ENCODE peak calls at places on chromosomes 11 and 22, in five cellular contexts. O is PC-9, A is Calu3, B is progenitor cell of endocrine pancreas, G is A549. S is an unnamed sample.
A peak's percentile ranks its signal among the peaks of the same experiment; 100 is the strongest.

GRCh38 chr22:45335854-45336492 is 26.2 kb downstream of the FAM118A start:
- DNase-seq in O (no peak), A (no peak), B (no peak), G (no peak), S (no peak)

GRCh38 chr11:17979770-17980371 is 33.0 kb downstream of the SERGEF start:
- DNase-seq in O (peak; percentile 35), A (peak; percentile 43), B (peak; percentile 22), G (peak; percentile 19), S (peak; percentile 48)

GRCh38 chr22:31400023-31400397 is 606 bp downstream of the DRG1 start:
- DNase-seq in O (no peak), A (no peak), B (no peak), G (no peak), S (peak; percentile 8)

GRCh38 chr11:44372989-44373388 is 63.0 kb upstream of the ALX4 start:
- DNase-seq in O (no peak), A (no peak), B (no peak), G (no peak), S (no peak)

GRCh38 chr11:45982656-45983470 is 60.4 kb downstream of the LARGE2 start:
- DNase-seq in O (no peak), A (no peak), B (no peak), G (peak; percentile 11), S (peak; percentile 42)

GRCh38 chr11:94858012-94858705 is 90.0 kb downstream of the AMOTL1 start:
- DNase-seq in O (no peak), A (no peak), B (no peak), G (no peak), S (no peak)

GRCh38 chr22:27468712-27469111 is 332.8 kb downstream of the MN1 start:
- DNase-seq in O (no peak), A (no peak), B (no peak), G (no peak), S (no peak)

GRCh38 chr11:107587306-107587979 is 3.5 kb upstream of the ELMOD1 start:
- DNase-seq in O (no peak), A (no peak), B (no peak), G (no peak), S (no peak)

GRCh38 chr22:20552450-20552894 is 45.1 kb downstream of the MED15 start:
- DNase-seq in O (no peak), A (no peak), B (no peak), G (no peak), S (no peak)

GRCh38 chr11:115222218-115222862 is 281.9 kb downstream of the CADM1 start:
- DNase-seq in O (no peak), A (no peak), B (no peak), G (peak; percentile 86), S (no peak)

GRCh38 chr22:50114221-50114981 is 24.6 kb downstream of the MOV10L1 start:
- DNase-seq in O (no peak), A (no peak), B (no peak), G (no peak), S (no peak)

GRCh38 chr11:124725719-124726105 is 14.0 kb upstream of the NRGN start:
- DNase-seq in O (no peak), A (no peak), B (no peak), G (no peak), S (no peak)

GRCh38 chr11:3341298-3341697 is 37.6 kb downstream of the ZNF195 start:
- DNase-seq in O (no peak), A (peak; percentile 26), B (no peak), G (no peak), S (peak; percentile 68)

GRCh38 chr11:36713715-36714114 is 115.7 kb upstream of the RAG2 start:
- DNase-seq in O (no peak), A (no peak), B (no peak), G (no peak), S (no peak)

DNA sequence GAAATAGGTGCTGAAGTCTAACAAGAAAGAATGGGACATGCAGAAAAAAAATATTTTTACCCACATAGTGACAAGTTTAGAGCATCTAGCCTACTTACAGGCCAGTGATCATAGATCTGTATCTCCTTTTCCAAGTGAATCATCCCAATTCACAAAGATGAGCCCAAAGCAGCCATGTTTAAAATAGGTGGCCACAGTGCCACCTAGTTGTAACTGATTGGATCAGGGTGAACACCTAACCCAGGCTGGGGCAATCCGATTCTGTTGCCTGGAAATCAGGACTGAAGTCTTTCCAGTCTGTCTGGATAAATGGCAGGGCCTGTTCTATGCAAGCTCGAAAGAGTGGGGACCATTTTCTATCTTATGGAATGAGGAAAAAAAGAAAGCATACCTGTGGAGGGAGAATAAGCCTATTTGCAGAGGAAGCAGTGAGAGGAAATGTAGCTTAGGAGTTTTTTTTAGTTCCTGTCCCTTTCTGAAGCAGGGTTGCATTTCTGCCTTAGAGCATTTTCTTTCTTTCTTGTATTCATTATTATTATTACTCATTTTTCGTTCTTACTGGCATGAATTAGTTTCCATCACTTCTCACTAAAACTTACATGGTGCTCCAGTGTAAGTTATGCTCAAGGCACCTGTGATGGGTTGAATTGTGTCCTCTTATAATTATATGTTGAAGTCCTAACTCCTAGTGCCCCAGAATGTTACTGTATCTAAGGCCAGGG is 113.2 kb upstream of the RAG2 start:
- DNase-seq in O (no peak), A (no peak), B (no peak), G (peak; percentile 10), S (no peak)
- TF ChIP-seq CTCF in O (no peak), A (no peak), B (no peak), G (no peak), S (no peak)

GRCh38 chr11:65727865-65728264 is 7.3 kb upstream of the RNASEH2C start:
- DNase-seq in O (no peak), A (no peak), B (no peak), G (no peak), S (no peak)

GRCh38 chr11:65722261-65722660 is 1.7 kb upstream of the RNASEH2C start:
- DNase-seq in O (no peak), A (no peak), B (no peak), G (no peak), S (no peak)

DNA sequence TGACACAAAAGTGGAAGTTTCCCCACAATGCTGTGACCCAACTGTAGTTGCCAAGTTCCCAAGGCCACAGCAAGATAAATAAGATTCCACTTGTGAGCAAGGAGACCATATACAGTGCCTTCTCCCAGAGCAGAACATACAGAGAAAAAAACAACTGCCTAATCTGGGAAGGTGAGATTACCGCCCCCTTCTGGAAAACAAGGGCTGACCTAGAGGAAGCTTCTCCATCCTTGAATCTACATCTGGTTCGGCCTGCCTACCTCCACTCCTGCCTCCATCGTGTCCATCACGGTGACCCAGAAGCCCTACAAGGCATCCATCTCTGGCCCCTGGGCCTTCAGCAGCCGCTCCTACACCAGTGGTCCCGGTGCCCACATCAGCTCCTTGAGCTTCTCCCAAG is 6.1 kb upstream of the RNASEH2C start:
- DNase-seq in O (no peak), A (no peak), B (no peak), G (no peak), S (no peak)
- TF ChIP-seq CTCF in O (no peak), A (no peak), B (no peak), G (peak; percentile 8), S (no peak)

GRCh38 chr11:78954261-78954660 is 379.6 kb upstream of the NARS2 start:
- DNase-seq in O (no peak), A (no peak), B (no peak), G (no peak), S (no peak)
- TF ChIP-seq CTCF in O (no peak), A (no peak), B (no peak), G (no peak), S (no peak)

DNA sequence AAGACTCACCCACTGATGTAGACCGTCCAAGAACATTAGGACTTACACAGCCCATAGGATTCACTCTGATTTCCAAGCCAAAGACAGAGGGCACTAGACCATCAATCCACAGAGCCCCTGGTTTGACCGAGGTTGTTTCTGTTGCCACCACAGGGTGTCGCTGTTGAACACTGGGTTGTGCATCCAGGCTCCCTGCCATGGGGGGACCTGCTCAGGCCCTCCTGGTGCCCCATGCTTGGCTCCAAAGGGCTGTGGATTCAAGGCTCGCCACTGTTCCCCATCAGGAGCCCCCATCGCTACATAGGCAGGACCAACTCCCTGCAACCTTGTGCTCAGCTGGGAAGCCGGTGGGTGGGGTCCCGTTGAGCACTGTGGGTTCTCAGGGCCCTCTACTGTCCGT is 128.0 kb upstream of the ANO1 start:
- DNase-seq in O (peak; percentile 53), A (peak; percentile 69), B (no peak), G (peak; percentile 68), S (peak; percentile 60)
- TF ChIP-seq CTCF in O (peak; percentile 98), A (peak; percentile 67), B (peak; percentile 62), G (peak; percentile 38), S (peak; percentile 39)

DNA sequence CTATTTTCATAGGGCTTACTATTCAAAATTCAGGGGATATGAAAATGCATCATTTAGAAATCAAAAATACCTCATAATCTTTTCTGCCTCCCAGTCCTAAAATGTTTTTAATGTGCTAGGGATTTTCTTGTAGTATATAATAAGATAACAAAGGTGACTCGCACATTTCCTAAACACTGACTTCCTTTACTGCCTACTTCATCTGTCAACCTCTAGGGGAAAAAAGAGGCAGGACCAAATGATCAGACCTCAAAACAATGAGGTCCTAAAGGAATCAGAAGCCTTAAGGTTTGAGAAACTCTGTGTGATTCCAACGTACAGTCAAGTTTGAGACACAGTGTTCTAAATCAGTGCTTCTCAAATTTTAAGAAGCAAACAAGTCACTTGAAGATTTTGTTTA is 56.1 kb upstream of the POU2AF2 start:
- DNase-seq in O (no peak), A (no peak), B (no peak), G (no peak), S (no peak)
- TF ChIP-seq CTCF in O (no peak), A (no peak), B (no peak), G (no peak), S (no peak)

GRCh38 chr22:17888855-17889254 is 114.6 kb upstream of the BID start:
- DNase-seq in O (no peak), A (no peak), B (no peak), G (no peak), S (peak; percentile 44)

GRCh38 chr22:17893900-17894299 is 119.6 kb upstream of the BID start:
- DNase-seq in O (no peak), A (no peak), B (no peak), G (no peak), S (no peak)

GRCh38 chr22:17890892-17891291 is 116.6 kb upstream of the BID start:
- DNase-seq in O (no peak), A (no peak), B (no peak), G (no peak), S (no peak)

GRCh38 chr22:17890245-17890671 is 116.0 kb upstream of the BID start:
- DNase-seq in O (no peak), A (no peak), B (no peak), G (no peak), S (no peak)

DNA sequence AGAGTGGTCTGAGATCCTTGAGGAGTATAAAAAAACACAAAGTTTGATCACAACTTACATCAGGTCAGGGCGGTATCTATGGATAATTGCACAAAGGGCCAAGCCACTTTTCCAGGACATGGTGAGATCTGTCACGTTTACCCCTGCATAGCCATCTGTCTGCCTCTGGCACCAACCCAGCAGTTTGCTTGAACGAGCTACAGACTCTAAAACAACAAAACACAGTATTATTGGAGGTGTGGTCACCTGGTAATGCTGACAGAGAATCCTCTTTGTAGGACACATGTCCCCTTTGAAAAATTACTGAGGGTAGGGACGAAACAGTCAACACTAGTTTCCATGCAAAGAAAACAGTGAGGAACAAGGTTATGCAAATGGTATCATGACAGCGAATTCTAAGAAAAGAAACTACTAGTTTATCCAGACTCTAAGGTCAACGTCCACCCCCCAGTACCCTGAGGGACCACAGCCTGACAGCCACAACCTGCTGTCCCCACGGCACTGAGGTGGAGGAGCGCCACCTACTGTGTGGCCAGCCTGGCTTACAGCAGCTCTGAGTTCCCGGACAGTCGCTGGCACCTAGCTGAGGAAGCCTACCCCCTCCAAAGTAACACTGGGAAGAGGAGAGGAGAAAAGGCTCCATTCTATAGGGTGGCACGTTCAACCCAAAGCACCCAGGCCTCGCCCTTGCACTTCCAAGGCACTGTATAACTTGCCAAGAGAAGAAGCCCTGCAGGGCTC is 117.3 kb upstream of the BID start:
- DNase-seq in O (no peak), A (no peak), B (no peak), G (no peak), S (peak; percentile 49)
- TF ChIP-seq CTCF in O (no peak), A (no peak), B (peak; percentile 33), G (peak; percentile 26), S (no peak)

S was measured in nephron progenitor cell.